ENCODE peak calls at places on chromosomes 7 and 10, in four cellular contexts. Q is NB4, V is ascending aorta, R is fibroblast of pulmonary artery. W is an unnamed sample.

GRCh38 chr10:66928000-66928770 is 2.3 kb downstream of the LRRTM3 start:
- DNase-seq in Q (no peak), R (peak), V (no peak), W (no peak)

GRCh38 chr7:102390697-102391484 is 5.3 kb upstream of the PRKRIP1 start:
- DNase-seq in R (peak), V (peak), Q (peak), W (peak)

GRCh38 chr7:31418928-31419327 is 78.4 kb upstream of the NEUROD6 start:
- DNase-seq in R (no peak), V (no peak), Q (no peak), W (no peak)

GRCh38 chr7:69889338-69890080 is 291.2 kb downstream of the AUTS2 start:
- DNase-seq in R (no peak), V (no peak), Q (no peak), W (no peak)

GRCh38 chr10:77821036-77821435 is 105.5 kb downstream of the DLG5 start:
- DNase-seq in Q (no peak), V (no peak), R (no peak), W (no peak)

GRCh38 chr10:117136391-117136975 is 1.6 kb downstream of the VAX1 start:
- DNase-seq in V (no peak), R (no peak), Q (no peak), W (no peak)

GRCh38 chr10:97647556-97647955 is 7.1 kb downstream of the PI4K2A start:
- DNase-seq in Q (peak), V (no peak), R (peak), W (no peak)

GRCh38 chr10:70672993-70673928 is 955 bp downstream of the ADAMTS14 start:
- DNase-seq in R (peak), Q (no peak), V (no peak), W (no peak)

GRCh38 chr10:70737250-70737649 is 47.9 kb downstream of the TBATA start:
- DNase-seq in V (no peak), Q (no peak), R (no peak), W (no peak)

GRCh38 chr7:115838829-115839228 is 191.7 kb downstream of the TFEC start:
- DNase-seq in V (no peak), Q (no peak), R (peak), W (no peak)

DNA sequence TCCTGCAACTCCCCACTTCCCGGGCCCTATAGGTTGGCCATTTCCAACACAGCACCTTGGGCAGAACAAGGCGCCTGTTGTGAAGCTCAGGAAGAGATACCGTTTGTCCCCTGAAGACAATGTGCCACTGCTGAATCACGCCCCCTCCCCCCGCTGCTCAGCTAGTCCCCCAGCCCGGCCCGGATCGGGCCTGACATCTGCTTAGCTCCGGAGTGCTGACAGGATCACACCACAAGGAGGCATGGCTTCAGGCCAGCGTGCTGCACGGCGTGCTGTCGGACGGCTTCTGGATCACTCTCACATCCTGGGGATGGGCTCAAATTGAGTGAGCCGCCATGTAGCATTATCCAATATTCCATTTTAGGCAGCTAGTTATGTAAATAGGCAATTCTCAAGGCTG is 62.1 kb upstream of the EFCAB10 start:
- DNase-seq in V (no peak), R (peak), Q (no peak), W (no peak)
- TF ChIP-seq CTCF in V (no peak), R (peak), Q (no peak), W (no peak)

GRCh38 chr7:24727165-24728120 is 29.8 kb downstream of the GSDME start:
- DNase-seq in V (no peak), Q (peak), R (peak), W (peak)
- TF ChIP-seq CTCF in V (no peak), Q (no peak), R (no peak), W (no peak)

GRCh38 chr10:80567292-80567691 is 29.6 kb downstream of the SH2D4B start:
- DNase-seq in Q (no peak), V (no peak), R (no peak), W (peak)
- TF ChIP-seq CTCF in Q (no peak), V (no peak), R (no peak), W (no peak)

DNA sequence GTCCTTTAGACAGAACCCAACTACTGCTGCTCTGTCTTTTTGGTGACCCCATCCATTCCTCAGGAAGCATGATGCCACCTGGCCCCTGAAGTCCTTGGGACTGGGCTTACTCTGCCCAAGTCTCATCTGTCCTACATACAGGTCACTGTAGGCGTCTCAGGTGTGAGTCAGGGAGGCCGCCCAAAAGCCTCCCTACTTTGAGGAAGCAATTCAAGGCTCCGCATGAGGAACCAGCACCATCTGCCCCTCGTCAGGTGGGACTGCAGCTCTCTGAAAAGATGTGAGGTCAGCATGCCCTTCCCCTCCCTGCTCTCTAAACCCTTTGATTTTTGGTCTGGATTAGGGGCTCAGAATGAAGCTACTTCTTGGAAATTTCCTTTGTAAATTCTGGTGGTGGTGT is 354.8 kb downstream of the CXCL12 start:
- DNase-seq in R (no peak), Q (peak), V (no peak), W (peak)
- TF ChIP-seq CTCF in R (no peak), Q (peak), V (peak), W (no peak)

GRCh38 chr10:52653510-52653909 is 119.1 kb downstream of the MBL2 start:
- DNase-seq in R (no peak), Q (no peak), V (no peak), W (no peak)

GRCh38 chr10:52652431-52653220 is 120.0 kb downstream of the MBL2 start:
- DNase-seq in R (no peak), Q (no peak), V (no peak), W (no peak)

GRCh38 chr10:52653221-52653501 is 119.4 kb downstream of the MBL2 start:
- DNase-seq in R (no peak), Q (no peak), V (no peak), W (no peak)

GRCh38 chr10:52650873-52651272 is 121.7 kb downstream of the MBL2 start:
- DNase-seq in Q (no peak), V (no peak), R (no peak), W (no peak)

GRCh38 chr10:52649471-52649870 is 123.1 kb downstream of the MBL2 start:
- DNase-seq in R (no peak), V (no peak), Q (no peak), W (no peak)
- TF ChIP-seq CTCF in R (no peak), V (no peak), Q (no peak), W (no peak)

GRCh38 chr7:33982425-33982786 is 77.1 kb downstream of the BMPER start:
- DNase-seq in R (peak), V (no peak), Q (peak), W (no peak)
- TF ChIP-seq CTCF in R (peak), V (peak), Q (peak), W (peak)

DNA sequence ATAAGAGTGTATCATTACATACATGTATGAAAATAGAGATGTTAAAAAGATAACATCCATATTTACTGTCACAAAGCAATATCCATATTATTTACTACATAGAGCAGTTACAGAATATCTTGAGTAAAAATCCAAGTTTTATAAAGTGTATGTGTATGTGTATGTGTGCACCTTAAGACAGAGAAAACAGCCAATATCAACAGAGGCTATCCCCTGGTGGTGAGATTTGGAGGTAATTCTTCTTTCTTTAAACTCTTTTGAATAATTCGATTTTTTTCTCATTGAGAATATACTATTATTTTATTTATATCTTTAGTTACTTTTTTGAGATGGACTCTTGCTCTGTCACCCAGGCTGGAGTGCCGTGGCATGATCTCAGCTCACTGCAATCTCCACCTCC is 18.4 kb downstream of the TRDMT1 start:
- DNase-seq in V (no peak), R (no peak), Q (no peak), W (no peak)
- TF ChIP-seq CTCF in V (no peak), R (peak), Q (no peak), W (peak)

DNA sequence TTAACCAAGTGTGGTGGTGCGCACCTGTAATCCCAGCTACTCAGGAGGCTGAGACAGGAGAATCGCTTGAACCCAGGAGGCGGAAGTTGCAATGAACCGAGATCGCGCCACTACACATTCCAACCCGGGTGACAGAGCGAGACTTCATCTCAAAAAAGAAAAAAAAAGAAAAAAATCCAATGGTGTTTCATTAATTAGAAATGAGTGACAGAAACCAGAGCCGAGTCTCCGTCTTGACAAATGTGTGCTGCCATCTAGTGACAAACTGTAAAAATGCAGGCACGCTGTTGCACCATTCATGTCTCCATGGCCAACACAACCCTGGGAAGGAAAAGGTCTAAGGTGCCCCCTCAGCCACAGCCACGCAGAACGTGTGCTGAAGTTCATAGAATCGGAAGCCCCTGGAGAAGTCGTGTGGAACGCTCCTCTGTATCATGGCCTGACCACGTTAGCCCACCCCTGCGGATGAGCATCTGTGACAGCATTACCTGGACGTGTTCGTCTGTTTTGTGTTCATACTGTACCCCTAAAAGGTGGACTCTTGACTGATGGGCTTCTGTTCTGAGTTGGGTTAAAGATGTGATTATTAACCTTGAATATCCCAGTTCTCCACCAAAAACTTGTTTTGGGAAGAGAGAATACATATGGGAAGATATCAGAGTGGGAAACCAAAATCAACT is 94.9 kb downstream of the LYZL2 start:
- DNase-seq in Q (peak), R (peak), V (peak), W (peak)
- TF ChIP-seq CTCF in Q (peak), R (peak), V (peak), W (peak)

GRCh38 chr10:60502621-60503020 is 112.9 kb upstream of the ANK3 start:
- DNase-seq in R (no peak), Q (no peak), V (no peak), W (no peak)
- TF ChIP-seq CTCF in R (no peak), Q (no peak), V (no peak), W (no peak)

W was measured in right atrium auricular region.